ENCODE peak calls at places on chromosomes 7 and 10, in four cellular contexts. F, P, K and I are unnamed samples.

GRCh38 chr10:114537791-114538543 is 120.1 kb downstream of the ABLIM1 start:
- DNase-seq in P (no peak), F (no peak), K (no peak), I (no peak)

GRCh38 chr7:107606303-107606702 is 26.3 kb downstream of the BCAP29 start:
- DNase-seq in P (no peak), K (no peak), F (no peak), I (no peak)

GRCh38 chr7:133709036-133709880 is 417.9 kb upstream of the LRGUK start:
- DNase-seq in F (no peak), P (no peak), K (no peak), I (no peak)

GRCh38 chr7:87878208-87878735 is 2.0 kb downstream of the DBF4 start:
- DNase-seq in K (no peak), P (no peak), F (no peak), I (no peak)

GRCh38 chr7:8221603-8222002 is 40.4 kb downstream of the ICA1 start:
- DNase-seq in P (no peak), F (no peak), K (no peak), I (no peak)

GRCh38 chr7:3722396-3722846 is 421.4 kb downstream of the SDK1 start:
- DNase-seq in F (no peak), P (no peak), K (peak; percentile 26), I (no peak)

GRCh38 chr10:102678842-102679289 is 34.6 kb downstream of the TRIM8 start:
- DNase-seq in K (peak; percentile 50), F (peak; percentile 82), P (peak; percentile 47), I (peak; percentile 87)

GRCh38 chr10:5679606-5680005 is 5.0 kb upstream of the TASOR2 start:
- DNase-seq in F (no peak), P (no peak), K (no peak), I (no peak)

GRCh38 chr10:102117391-102118159 is 2.6 kb downstream of the LDB1 start:
- DNase-seq in K (peak; percentile 53), P (peak; percentile 86), F (peak; percentile 96), I (peak; percentile 93)

GRCh38 chr7:43954524-43955228 is 28.4 kb downstream of the UBE2D4 start:
- DNase-seq in K (peak; percentile 65), F (no peak), P (no peak), I (peak; percentile 85)

GRCh38 chr10:121310151-121310711 is 288.0 kb downstream of the FGFR2 start:
- DNase-seq in P (no peak), K (no peak), F (no peak), I (no peak)

GRCh38 chr7:157465597-157466348 is 129.0 kb downstream of the DNAJB6 start:
- DNase-seq in K (no peak), F (no peak), P (no peak), I (no peak)

GRCh38 chr7:122199171-122199570 is 55.1 kb upstream of the AASS start:
- DNase-seq in F (no peak), P (no peak), K (no peak), I (no peak)

GRCh38 chr7:115005942-115006341 is 84.0 kb downstream of the MDFIC start:
- DNase-seq in P (no peak), K (peak; percentile 48), F (no peak), I (no peak)

GRCh38 chr10:103478671-103479070 is 369 bp downstream of the CALHM3 start:
- DNase-seq in K (no peak), F (no peak), P (no peak), I (no peak)

GRCh38 chr10:131943021-131943814 is 38.5 kb downstream of the BNIP3 start:
- DNase-seq in P (no peak), K (peak; percentile 52), F (peak; percentile 68), I (peak; percentile 59)

GRCh38 chr10:116554628-116555027 is 8.9 kb downstream of the PNLIP start:
- DNase-seq in K (no peak), F (no peak), P (no peak), I (no peak)

GRCh38 chr10:54402576-54402975 is 398.5 kb downstream of the PCDH15 start:
- DNase-seq in F (no peak), K (peak; percentile 19), P (no peak), I (no peak)

GRCh38 chr10:100009283-100009792 is 409 bp downstream of the DNMBP start:
- DNase-seq in F (peak; percentile 37), K (peak; percentile 42), P (peak; percentile 47), I (peak; percentile 46)

GRCh38 chr10:130929422-130930325 is 381.8 kb downstream of the TCERG1L start:
- DNase-seq in F (no peak), K (no peak), P (no peak), I (no peak)

GRCh38 chr7:76425156-76425555 is 406 bp downstream of the ZP3 start:
- DNase-seq in F (no peak), K (no peak), P (no peak), I (no peak)

GRCh38 chr7:131629203-131629871 is 72.9 kb upstream of the PODXL start:
- DNase-seq in K (peak; percentile 41), F (no peak), P (peak; percentile 74), I (no peak)

GRCh38 chr10:29839826-29840515 is 205.2 kb upstream of the SVIL start:
- DNase-seq in F (no peak), P (no peak), K (no peak), I (no peak)

GRCh38 chr10:126380352-126381076 is 7.8 kb downstream of the ADAM12 start:
- DNase-seq in P (no peak), K (no peak), F (no peak), I (no peak)

GRCh38 chr7:101177644-101178043 is 2.4 kb downstream of the NAT16 start:
- DNase-seq in P (no peak), K (no peak), F (no peak), I (no peak)

GRCh38 chr10:130495891-130496642 is 359.9 kb downstream of the GLRX3 start:
- DNase-seq in K (no peak), F (no peak), P (no peak), I (no peak)

GRCh38 chr7:153433223-153433622 is 619.0 kb upstream of the DPP6 start:
- DNase-seq in F (no peak), P (no peak), K (no peak), I (no peak)

GRCh38 chr10:13776861-13777301 is 190.1 kb downstream of the PRPF18 start:
- DNase-seq in K (no peak), F (no peak), P (no peak), I (no peak)

GRCh38 chr7:129089521-129090212 is 34.8 kb upstream of the TNPO3 start:
- DNase-seq in K (no peak), P (no peak), F (no peak), I (no peak)

GRCh38 chr7:102410918-102411317 is 14.8 kb downstream of the PRKRIP1 start:
- DNase-seq in F (no peak), K (no peak), P (no peak), I (no peak)

GRCh38 chr7:132618956-132619305 is 42.7 kb upstream of the PLXNA4 start:
- DNase-seq in P (no peak), K (no peak), F (no peak), I (no peak)

GRCh38 chr10:84493951-84494848 is 165.8 kb downstream of the CCSER2 start:
- DNase-seq in F (no peak), P (no peak), K (peak; percentile 27), I (no peak)

GRCh38 chr7:34130558-34131285 is 225.4 kb downstream of the BMPER start:
- DNase-seq in F (no peak), K (no peak), P (no peak), I (no peak)

GRCh38 chr7:27214587-27214950 is 14.7 kb upstream of the HOXA13 start:
- DNase-seq in K (no peak), F (no peak), P (no peak), I (no peak)

DNA sequence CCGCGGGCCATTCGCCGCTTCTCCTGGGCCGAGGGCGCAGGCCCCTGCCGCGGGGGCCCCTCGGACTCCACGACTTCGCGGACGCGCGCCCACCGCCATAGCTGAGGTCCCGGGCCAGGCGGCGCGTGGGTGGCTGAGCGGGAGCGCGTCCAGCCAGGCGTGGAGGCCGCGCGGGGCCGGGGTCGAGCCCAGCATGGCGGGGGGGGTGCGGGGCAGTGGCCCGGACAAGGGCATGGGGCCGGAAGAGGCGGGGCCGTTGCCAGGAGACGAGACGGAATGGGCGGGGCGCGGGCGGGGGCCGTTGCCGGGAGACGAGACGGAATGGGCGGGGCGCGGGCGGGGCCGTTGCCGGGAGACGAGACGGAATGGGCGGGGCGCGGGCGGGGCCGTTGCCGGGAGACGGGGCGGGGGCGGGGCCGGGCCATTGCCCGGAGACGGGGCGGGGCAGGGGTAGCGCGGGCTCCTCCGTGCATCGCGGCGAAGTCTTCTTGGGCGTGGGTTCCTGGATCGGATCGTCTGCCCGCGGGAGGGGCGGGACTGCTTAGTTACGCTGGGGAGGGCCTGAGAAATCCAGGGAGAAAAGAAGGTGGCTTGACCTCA is 14.8 kb downstream of the ADAM8 start:
- DNase-seq in K (peak; percentile 75), P (peak; percentile 87), F (peak; percentile 95), I (peak; percentile 93)
- TF ChIP-seq POLR2A in K (peak; percentile 65), P (peak; percentile 58), F (peak; percentile 45), I (peak; percentile 41)

GRCh38 chr7:36408589-36408988 is 18.9 kb downstream of the ANLN start:
- DNase-seq in P (no peak), K (no peak), F (no peak), I (no peak)
- H3K4me3 ChIP-seq in P (no peak overlapping the region), K (no peak overlapping the region), F (no peak overlapping the region), I (no peak overlapping the region)

DNA sequence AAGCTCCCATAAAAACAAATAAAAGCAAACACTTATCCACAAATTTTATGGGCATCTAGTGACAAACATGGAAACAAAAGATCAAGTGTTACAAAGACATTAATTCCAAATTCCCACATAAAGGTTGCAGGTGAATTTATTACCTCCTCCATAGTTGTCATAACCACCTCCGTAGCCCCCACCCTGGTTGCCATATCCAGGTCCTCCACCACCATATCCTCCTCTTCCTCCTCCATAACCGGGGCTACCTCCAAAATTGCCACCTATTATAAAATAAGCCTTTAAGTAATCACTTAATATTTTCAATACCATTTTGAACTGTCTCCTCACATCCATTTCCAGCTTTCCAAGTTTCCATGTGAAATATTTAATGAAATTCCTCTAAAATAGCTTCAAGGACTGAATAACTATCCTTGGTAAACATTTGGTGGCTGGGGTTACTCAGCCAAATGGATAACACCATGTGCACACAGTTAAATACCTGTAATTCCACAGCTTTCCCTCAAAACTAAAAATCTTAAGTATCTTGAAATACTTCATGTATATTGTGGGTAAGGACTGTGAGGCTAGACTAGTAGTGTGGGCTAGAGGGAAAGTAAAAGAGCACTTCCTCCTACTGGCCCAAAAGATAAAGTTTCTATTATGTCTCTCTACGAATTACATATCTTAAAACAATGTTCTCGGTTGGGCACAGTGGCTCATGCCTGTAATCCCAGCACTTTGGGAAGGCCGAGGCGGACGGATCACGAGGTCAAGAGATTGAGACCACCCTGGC is 6.9 kb downstream of the HNRNPA2B1 start:
- DNase-seq in P (no peak), K (no peak), F (no peak), I (no peak)
- H3K4me1 ChIP-seq in P (peaks cover 20% of the 10 kb centered on the region), K (peaks cover 84% of the 10 kb centered on the region), F (peaks cover 5% of the 10 kb centered on the region), I (peaks cover 33% of the 10 kb centered on the region)

DNA sequence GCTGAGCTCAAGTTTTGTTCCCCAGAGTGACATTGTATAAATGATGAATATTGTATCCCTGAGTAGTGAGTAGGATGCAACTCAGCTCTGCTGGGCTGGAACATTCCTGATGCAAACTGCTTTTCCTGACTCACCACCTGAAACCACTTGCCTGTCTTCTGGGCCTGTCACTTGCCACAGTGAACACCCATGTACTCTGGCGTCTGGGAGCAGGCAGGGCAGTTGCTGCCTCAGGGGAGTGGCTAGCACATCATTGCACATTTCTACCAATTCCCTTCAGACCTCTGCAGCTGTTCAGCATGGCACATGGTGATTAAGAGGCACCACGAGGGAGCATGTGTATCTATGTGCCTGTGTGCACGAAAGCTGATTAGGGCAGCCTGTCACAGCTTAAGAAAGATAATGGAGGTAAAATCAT is 157.3 kb downstream of the SND1 start:
- DNase-seq in K (no peak), P (no peak), F (no peak), I (peak; percentile 41)
- TF ChIP-seq POLR2A in K (no peak), P (no peak), F (no peak), I (no peak)